ENCODE peak calls at places on chromosomes 5 and 9, in ten cellular contexts. V is upper lobe of right lung; R is hypothalamus; I is tibial artery; J is AG20443; O is SW480; P is left ventricle myocardium inferior; K is activated naive CD8-positive, alpha-beta T cell treated with anti-CD3 and anti-CD28 coated beads, Interleukin-2, amount 10 ng/mL, durations not matched to agents 7 days and 5 days; H is hepatic stellate cell; C is activated naive CD4-positive, alpha-beta T cell. D is an unnamed sample.

GRCh38 chr5:73887688-73888087 is 261.7 kb downstream of the ARHGEF28 start:
- DNase-seq in V (no peak), R (no peak), I (no peak), J (no peak), O (no peak), P (no peak), K (no peak), H (no peak), C (no peak), D (no peak)

GRCh38 chr5:144972317-144972716 is 801.6 kb downstream of the KCTD16 start:
- DNase-seq in V (no peak), R (no peak), I (no peak), J (no peak), O (no peak), P (no peak), K (no peak), H (peak; percentile 14), C (no peak), D (no peak)

GRCh38 chr9:14314929-14315753 is 1.2 kb upstream of the NFIB start:
- DNase-seq in V (peak; percentile 97), R (peak; percentile 89), I (peak; percentile 98), J (peak; percentile 76), O (peak; percentile 31), P (peak; percentile 98), K (peak; percentile 46), H (peak; percentile 60), C (no peak), D (no peak)

GRCh38 chr9:126637002-126637849 is 23.5 kb downstream of the LMX1B start:
- DNase-seq in V (no peak), R (no peak), I (no peak), J (no peak), O (peak; percentile 34), P (no peak), K (no peak), H (no peak), C (no peak), D (no peak)

GRCh38 chr5:180718810-180719453 is 20.9 kb downstream of the OR2Y1 start:
- DNase-seq in V (no peak), R (no peak), I (no peak), J (peak; percentile 46), O (peak; percentile 41), P (no peak), K (no peak), H (peak; percentile 20), C (peak; percentile 15), D (peak; percentile 2)

GRCh38 chr5:103490340-103490739 is 72.2 kb downstream of the NUDT12 start:
- DNase-seq in V (no peak), R (no peak), I (no peak), J (no peak), O (no peak), P (no peak), K (no peak), H (no peak), C (no peak), D (no peak)

GRCh38 chr9:135914921-135915320 is 7.6 kb upstream of the CAMSAP1 start:
- DNase-seq in V (peak; percentile 29), R (no peak), I (peak; percentile 27), J (no peak), O (no peak), P (no peak), K (no peak), H (no peak), C (no peak), D (no peak)

GRCh38 chr5:89480406-89481007 is 597.5 kb upstream of the MEF2C start:
- DNase-seq in V (no peak), R (no peak), I (no peak), J (no peak), O (no peak), P (no peak), K (no peak), H (no peak), C (no peak), D (no peak)

GRCh38 chr9:16485155-16485554 is 385.3 kb downstream of the BNC2 start:
- DNase-seq in V (no peak), R (no peak), I (no peak), J (no peak), O (no peak), P (no peak), K (no peak), H (no peak), C (no peak), D (no peak)

GRCh38 chr9:38142201-38142600 is 73.2 kb upstream of the SHB start:
- DNase-seq in V (no peak), R (no peak), I (no peak), J (peak; percentile 50), O (no peak), P (no peak), K (no peak), H (peak; percentile 61), C (no peak), D (no peak)

GRCh38 chr5:32130865-32131264 is 43.3 kb downstream of the GOLPH3 start:
- DNase-seq in V (no peak), R (no peak), I (no peak), J (no peak), O (no peak), P (no peak), K (no peak), H (no peak), C (no peak), D (no peak)

GRCh38 chr5:20335978-20336377 is 348.0 kb upstream of the CDH18 start:
- DNase-seq in V (no peak), R (no peak), I (no peak), J (no peak), O (no peak), P (no peak), K (no peak), H (no peak), C (no peak), D (no peak)

GRCh38 chr9:106277931-106278330 is 583.6 kb downstream of the TMEM38B start:
- DNase-seq in V (no peak), R (no peak), I (no peak), J (no peak), O (peak; percentile 52), P (no peak), K (no peak), H (no peak), C (no peak), D (no peak)

GRCh38 chr5:1239514-1240251 is 14.5 kb downstream of the SLC6A18 start:
- DNase-seq in V (no peak), R (no peak), I (no peak), J (no peak), O (peak; percentile 26), P (no peak), K (no peak), H (no peak), C (no peak), D (no peak)

GRCh38 chr9:15213249-15213648 is 93.8 kb downstream of the TTC39B start:
- DNase-seq in V (no peak), R (no peak), I (no peak), J (no peak), O (no peak), P (no peak), K (no peak), H (no peak), C (no peak), D (no peak)

GRCh38 chr5:173816728-173817127 is 71.4 kb upstream of the CPEB4 start:
- DNase-seq in V (no peak), R (no peak), I (no peak), J (no peak), O (no peak), P (no peak), K (no peak), H (no peak), C (no peak), D (no peak)

GRCh38 chr5:125501396-125501795 is 755.0 kb upstream of the ZNF608 start:
- DNase-seq in V (no peak), R (no peak), I (no peak), J (no peak), O (no peak), P (no peak), K (no peak), H (no peak), C (no peak), D (no peak)

GRCh38 chr9:133534346-133535284 is at the start of gene ADAMTSL2:
- DNase-seq in V (peak; percentile 80), R (peak; percentile 79), I (no peak), J (peak; percentile 75), O (peak; percentile 89), P (peak; percentile 84), K (no peak), H (peak; percentile 76), C (peak; percentile 34), D (no peak)

GRCh38 chr9:95722141-95722540 is 153.3 kb upstream of the ERCC6L2 start:
- DNase-seq in V (no peak), R (no peak), I (no peak), J (no peak), O (no peak), P (no peak), K (no peak), H (no peak), C (no peak), D (no peak)

GRCh38 chr5:173505634-173506033 is 110.8 kb downstream of the BOD1 start:
- DNase-seq in V (no peak), R (no peak), I (no peak), J (no peak), O (no peak), P (no peak), K (no peak), H (no peak), C (no peak), D (no peak)

GRCh38 chr9:92426501-92426900 is 2.2 kb upstream of the OMD start:
- DNase-seq in V (no peak), R (no peak), I (no peak), J (no peak), O (peak; percentile 62), P (no peak), K (no peak), H (no peak), C (no peak), D (no peak)

GRCh38 chr5:124064956-124065355 is 553.0 kb downstream of the CSNK1G3 start:
- DNase-seq in V (no peak), R (no peak), I (no peak), J (no peak), O (no peak), P (no peak), K (no peak), H (no peak), C (no peak), D (no peak)

GRCh38 chr9:16131269-16131668 is 578.4 kb downstream of the CCDC171 start:
- DNase-seq in V (no peak), R (no peak), I (no peak), J (peak; percentile 47), O (no peak), P (no peak), K (no peak), H (peak; percentile 32), C (no peak), D (no peak)

GRCh38 chr5:32329395-32329834 is 16.7 kb upstream of the MTMR12 start:
- DNase-seq in V (peak; percentile 75), R (peak; percentile 41), I (no peak), J (peak; percentile 90), O (peak; percentile 51), P (peak; percentile 47), K (peak; percentile 50), H (peak; percentile 73), C (peak; percentile 17), D (no peak)

GRCh38 chr5:179623906-179624741 is 653 bp upstream of the HNRNPH1 start:
- DNase-seq in V (no peak), R (no peak), I (peak; percentile 73), J (peak; percentile 90), O (peak; percentile 81), P (peak; percentile 41), K (no peak), H (peak; percentile 93), C (peak; percentile 37), D (no peak)

D was measured in AG09319.